ENCODE peak calls at places on chromosomes 3 and 15, in nine cellular contexts. B is stimulated activated CD4-positive, alpha-beta T cell treated with anti-CD3 and anti-CD28 coated beads, Interleukin-1b, Interleukin-23, amount 100 ng/mL, for 1 hour; F is GM03348; W is RPMI7951; P is SIG-M5; G is HT1080; Z is kidney glomerular epithelial cell; A is hypothalamus; X is Daoy. T is an unnamed sample.

GRCh38 chr3:128483657-128484403 is 9.2 kb downstream of the GATA2 start:
- DNase-seq in B (no peak), F (no peak), W (no peak), P (no peak), G (no peak), Z (no peak), A (no peak), X (no peak), T (no peak)

GRCh38 chr15:74036271-74037170 is 42.0 kb downstream of the PML start:
- DNase-seq in B (no peak), F (peak), W (peak), P (no peak), G (peak), Z (no peak), A (no peak), X (peak), T (no peak)

GRCh38 chr15:56804908-56805307 is 71.6 kb upstream of the ZNF280D start:
- DNase-seq in B (no peak), F (no peak), W (peak), P (no peak), G (no peak), Z (no peak), A (no peak), X (no peak), T (no peak)

GRCh38 chr3:64900916-64901903 is 213.4 kb upstream of the ADAMTS9 start:
- DNase-seq in B (no peak), F (no peak), W (no peak), P (no peak), G (no peak), Z (no peak), A (no peak), X (no peak), T (no peak)

GRCh38 chr3:5348229-5348628 is 160.7 kb downstream of the EDEM1 start:
- DNase-seq in B (no peak), F (no peak), W (no peak), P (no peak), G (no peak), Z (no peak), A (no peak), X (no peak), T (no peak)

GRCh38 chr15:58285212-58285920 is 146.4 kb upstream of the LIPC start:
- DNase-seq in B (no peak), F (no peak), W (no peak), P (no peak), G (no peak), Z (no peak), A (no peak), X (no peak), T (no peak)

GRCh38 chr15:70708839-70709238 is 54.5 kb downstream of the UACA start:
- DNase-seq in B (no peak), F (no peak), W (no peak), P (no peak), G (no peak), Z (no peak), A (no peak), X (no peak), T (no peak)

GRCh38 chr3:65539620-65540019 is 499.1 kb downstream of the MAGI1 start:
- DNase-seq in B (no peak), F (no peak), W (no peak), P (no peak), G (no peak), Z (no peak), A (no peak), X (no peak), T (no peak)

GRCh38 chr3:32782417-32782816 is 35.4 kb upstream of the TRIM71 start:
- DNase-seq in B (no peak), F (no peak), W (no peak), P (no peak), G (no peak), Z (no peak), A (no peak), X (no peak), T (no peak)

GRCh38 chr3:93969443-93969842 is 4.3 kb downstream of the PROS1 start:
- DNase-seq in B (no peak), F (peak), W (peak), P (no peak), G (peak), Z (no peak), A (no peak), X (peak), T (no peak)

GRCh38 chr3:16211176-16211904 is 36.9 kb downstream of the GALNT15 start:
- DNase-seq in B (no peak), F (no peak), W (no peak), P (no peak), G (peak), Z (no peak), A (no peak), X (no peak), T (no peak)

GRCh38 chr3:146161725-146162047 is 702 bp upstream of the PLOD2 start:
- DNase-seq in B (no peak), F (peak), W (no peak), P (no peak), G (no peak), Z (no peak), A (no peak), X (peak), T (no peak)

GRCh38 chr15:84992157-84992940 is 10.7 kb downstream of the PDE8A start:
- DNase-seq in B (no peak), F (peak), W (peak), P (no peak), G (peak), Z (peak), A (no peak), X (peak), T (peak)

GRCh38 chr15:31504462-31504839 is 177.8 kb downstream of the KLF13 start:
- DNase-seq in B (no peak), F (no peak), W (no peak), P (no peak), G (no peak), Z (no peak), A (no peak), X (no peak), T (no peak)

GRCh38 chr3:155398046-155398445 is 104.6 kb upstream of the STRIT1 start:
- DNase-seq in B (no peak), F (peak), W (no peak), P (no peak), G (no peak), Z (no peak), A (no peak), X (no peak), T (no peak)

GRCh38 chr15:68232937-68233336 is 3.4 kb upstream of the CLN6 start:
- DNase-seq in B (no peak), F (no peak), W (no peak), P (peak), G (no peak), Z (no peak), A (no peak), X (no peak), T (no peak)

GRCh38 chr15:74179101-74179841 is 5.8 kb downstream of the ISLR start:
- DNase-seq in B (no peak), F (peak), W (peak), P (no peak), G (peak), Z (peak), A (no peak), X (peak), T (peak)

GRCh38 chr3:134938024-134938525 is 143.0 kb downstream of the EPHB1 start:
- DNase-seq in B (no peak), F (no peak), W (no peak), P (no peak), G (no peak), Z (no peak), A (no peak), X (no peak), T (no peak)

GRCh38 chr15:64112904-64113303 is 17.1 kb downstream of the SNX1 start:
- DNase-seq in B (no peak), F (peak), W (no peak), P (peak), G (no peak), Z (peak), A (no peak), X (no peak), T (no peak)

GRCh38 chr3:127988770-127989518 is 63.3 kb upstream of the SEC61A1 start:
- DNase-seq in B (no peak), F (no peak), W (peak), P (no peak), G (peak), Z (no peak), A (no peak), X (no peak), T (no peak)

GRCh38 chr15:56128081-56128480 is 115.6 kb downstream of the RFX7 start:
- DNase-seq in B (no peak), F (no peak), W (no peak), P (no peak), G (no peak), Z (no peak), A (no peak), X (no peak), T (no peak)

GRCh38 chr3:196778755-196779154 is 39.1 kb downstream of the PAK2 start:
- DNase-seq in B (no peak), F (peak), W (peak), P (no peak), G (peak), Z (peak), A (no peak), X (peak), T (no peak)

GRCh38 chr15:68694111-68694510 is 115.3 kb downstream of the CORO2B start:
- DNase-seq in B (no peak), F (no peak), W (no peak), P (no peak), G (no peak), Z (no peak), A (no peak), X (no peak), T (no peak)

GRCh38 chr3:54710954-54711353 is 216.9 kb downstream of the LRTM1 start:
- DNase-seq in B (no peak), F (no peak), W (no peak), P (no peak), G (no peak), Z (no peak), A (no peak), X (no peak), T (no peak)

GRCh38 chr3:124298951-124299350 is 307.0 kb upstream of the ROPN1 start:
- DNase-seq in B (no peak), F (no peak), W (peak), P (no peak), G (no peak), Z (peak), A (no peak), X (peak), T (no peak)

GRCh38 chr3:47865192-47865591 is 62.3 kb downstream of the DHX30 start:
- DNase-seq in B (no peak), F (no peak), W (no peak), P (no peak), G (peak), Z (no peak), A (no peak), X (no peak), T (no peak)

GRCh38 chr3:16374047-16375019 is 109.3 kb downstream of the OXNAD1 start:
- DNase-seq in B (no peak), F (no peak), W (no peak), P (no peak), G (no peak), Z (peak), A (no peak), X (no peak), T (no peak)

GRCh38 chr15:64144565-64145281 is 6.8 kb upstream of the SNX22 start:
- DNase-seq in B (no peak), F (no peak), W (peak), P (no peak), G (no peak), Z (no peak), A (no peak), X (no peak), T (no peak)

GRCh38 chr3:176274161-176274560 is 923.1 kb downstream of the TBL1XR1 start:
- DNase-seq in B (no peak), F (no peak), W (no peak), P (no peak), G (no peak), Z (no peak), A (no peak), X (peak), T (no peak)

GRCh38 chr3:31364188-31364587 is 168.5 kb upstream of the STT3B start:
- DNase-seq in B (no peak), F (no peak), W (no peak), P (no peak), G (no peak), Z (no peak), A (no peak), X (no peak), T (no peak)

GRCh38 chr15:75989045-75989444 is 23.2 kb downstream of the NRG4 start:
- DNase-seq in B (no peak), F (peak), W (no peak), P (no peak), G (no peak), Z (no peak), A (no peak), X (no peak), T (no peak)

GRCh38 chr3:107024481-107025153 is 352.6 kb upstream of the CCDC54 start:
- DNase-seq in B (no peak), F (peak), W (no peak), P (no peak), G (no peak), Z (no peak), A (no peak), X (no peak), T (no peak)

GRCh38 chr3:65151660-65152059 is 463.9 kb upstream of the ADAMTS9 start:
- DNase-seq in B (no peak), F (no peak), W (no peak), P (no peak), G (no peak), Z (no peak), A (no peak), X (peak), T (no peak)

GRCh38 chr15:85520650-85521049 is 140.2 kb downstream of the AKAP13 start:
- DNase-seq in B (no peak), F (no peak), W (no peak), P (no peak), G (no peak), Z (no peak), A (no peak), X (no peak), T (no peak)

GRCh38 chr3:61194892-61195538 is 56.2 kb downstream of the FHIT start:
- DNase-seq in B (no peak), F (no peak), W (no peak), P (no peak), G (no peak), Z (no peak), A (no peak), X (no peak), T (no peak)

GRCh38 chr3:55540579-55540978 is 53.5 kb upstream of the WNT5A start:
- DNase-seq in B (no peak), F (no peak), W (no peak), P (no peak), G (no peak), Z (no peak), A (no peak), X (no peak), T (no peak)